ENCODE peak calls at places on chromosomes 12 and 14, in eight cellular contexts. R is vagina, V is gastrocnemius medialis, Q is adrenal gland, B is esophagus muscularis mucosa, X is prostate gland, A is suprapubic skin, N is stomach. U is an unnamed sample.

GRCh38 chr14:61526405-61527312 is 168.7 kb upstream of the HIF1A start:
- DNase-seq in R (no peak), V (peak), Q (peak), B (no peak), X (peak), A (no peak), N (peak), U (peak)

GRCh38 chr12:12877789-12878455 is 13.4 kb upstream of the GPRC5A start:
- DNase-seq in R (no peak), V (no peak), Q (no peak), B (no peak), X (no peak), A (no peak), N (no peak), U (no peak)

GRCh38 chr12:49098035-49098451 is 3.4 kb upstream of the DHH start:
- DNase-seq in R (no peak), V (peak), Q (peak), B (no peak), X (no peak), A (no peak), N (peak), U (no peak)

GRCh38 chr12:52173526-52173925 is 18.3 kb downstream of the KRT80 start:
- DNase-seq in R (no peak), V (no peak), Q (no peak), B (no peak), X (no peak), A (no peak), N (no peak), U (no peak)

GRCh38 chr12:913919-914718 is 35.4 kb downstream of the RAD52 start:
- DNase-seq in R (no peak), V (no peak), Q (no peak), B (no peak), X (no peak), A (no peak), N (no peak), U (no peak)

GRCh38 chr12:82415402-82415801 is 57.1 kb downstream of the METTL25 start:
- DNase-seq in R (no peak), V (no peak), Q (no peak), B (no peak), X (no peak), A (no peak), N (no peak), U (no peak)

GRCh38 chr14:30974628-30975027 is 50.8 kb upstream of the AP4S1 start:
- DNase-seq in R (no peak), V (no peak), Q (no peak), B (no peak), X (no peak), A (no peak), N (no peak), U (no peak)

GRCh38 chr12:113347107-113347506 is 11.3 kb upstream of the PLBD2 start:
- DNase-seq in R (no peak), V (no peak), Q (no peak), B (no peak), X (no peak), A (no peak), N (no peak), U (no peak)

GRCh38 chr12:131537267-131537920 is 173.5 kb upstream of the SFSWAP start:
- DNase-seq in R (no peak), V (no peak), Q (no peak), B (no peak), X (no peak), A (no peak), N (no peak), U (no peak)

GRCh38 chr14:69090187-69090789 is 62.6 kb downstream of the DCAF5 start:
- DNase-seq in R (no peak), V (no peak), Q (no peak), B (peak), X (peak), A (no peak), N (no peak), U (no peak)

GRCh38 chr14:69039287-69039628 is 60.2 kb upstream of the ACTN1 start:
- DNase-seq in R (no peak), V (no peak), Q (no peak), B (no peak), X (no peak), A (no peak), N (no peak), U (no peak)

GRCh38 chr12:101793401-101793800 is 37.4 kb downstream of the GNPTAB start:
- DNase-seq in R (no peak), V (no peak), Q (no peak), B (no peak), X (no peak), A (no peak), N (no peak), U (no peak)

GRCh38 chr14:94578712-94579111 is 2.5 kb upstream of the SERPINA5 start:
- DNase-seq in R (no peak), V (no peak), Q (no peak), B (no peak), X (no peak), A (no peak), N (no peak), U (no peak)

GRCh38 chr12:26029741-26030033 is 71.2 kb downstream of the RASSF8 start:
- DNase-seq in R (no peak), V (no peak), Q (no peak), B (no peak), X (no peak), A (no peak), N (no peak), U (no peak)

GRCh38 chr12:3752096-3752709 is 706 bp downstream of the CRACR2A start:
- DNase-seq in R (peak), V (peak), Q (no peak), B (peak), X (peak), A (no peak), N (peak), U (peak)

GRCh38 chr12:25436206-25436912 is 116.7 kb downstream of the LMNTD1 start:
- DNase-seq in R (no peak), V (no peak), Q (peak), B (no peak), X (peak), A (no peak), N (no peak), U (no peak)

GRCh38 chr12:12723681-12724420 is 6.7 kb downstream of the CDKN1B start:
- DNase-seq in R (no peak), V (peak), Q (peak), B (peak), X (no peak), A (no peak), N (peak), U (no peak)

GRCh38 chr14:94010625-94011024 is 13.5 kb downstream of the CCDC197 start:
- DNase-seq in R (no peak), V (no peak), Q (no peak), B (no peak), X (no peak), A (no peak), N (no peak), U (no peak)

GRCh38 chr12:31118347-31118830 is 44.7 kb downstream of the DDX11 start:
- DNase-seq in R (no peak), V (no peak), Q (no peak), B (no peak), X (no peak), A (peak), N (no peak), U (peak)

GRCh38 chr12:123602651-123603195 is 824 bp downstream of the DDX55 start:
- DNase-seq in R (no peak), V (peak), Q (no peak), B (no peak), X (no peak), A (peak), N (peak), U (peak)

GRCh38 chr14:90777830-90778467 is 38.3 kb downstream of the TTC7B start:
- DNase-seq in R (peak), V (no peak), Q (no peak), B (no peak), X (no peak), A (no peak), N (no peak), U (peak)

GRCh38 chr12:105214141-105214540 is 21.8 kb downstream of the APPL2 start:
- DNase-seq in R (no peak), V (no peak), Q (no peak), B (no peak), X (peak), A (no peak), N (no peak), U (no peak)

GRCh38 chr12:25376985-25377384 is 126.3 kb upstream of the KRAS start:
- DNase-seq in R (no peak), V (no peak), Q (no peak), B (no peak), X (no peak), A (no peak), N (no peak), U (no peak)

GRCh38 chr14:54529811-54530210 is 20.1 kb downstream of the CGRRF1 start:
- DNase-seq in R (no peak), V (no peak), Q (peak), B (no peak), X (peak), A (no peak), N (no peak), U (no peak)

GRCh38 chr14:77257700-77258099 is 13.3 kb downstream of the NGB start:
- DNase-seq in R (no peak), V (no peak), Q (no peak), B (no peak), X (no peak), A (no peak), N (no peak), U (no peak)

GRCh38 chr14:84622357-84622756 is 907.6 kb upstream of the FLRT2 start:
- DNase-seq in R (no peak), V (no peak), Q (no peak), B (no peak), X (no peak), A (no peak), N (no peak), U (no peak)

GRCh38 chr14:75905505-75905904 is 76.3 kb downstream of the TGFB3 start:
- DNase-seq in R (no peak), V (peak), Q (peak), B (no peak), X (peak), A (no peak), N (peak), U (peak)

GRCh38 chr12:79439179-79439825 is 251.5 kb downstream of the PAWR start:
- DNase-seq in R (no peak), V (no peak), Q (no peak), B (no peak), X (no peak), A (no peak), N (no peak), U (no peak)

GRCh38 chr14:89973234-89973823 is 17.6 kb downstream of the TDP1 start:
- DNase-seq in R (no peak), V (peak), Q (peak), B (no peak), X (peak), A (no peak), N (peak), U (no peak)

GRCh38 chr12:29566441-29566840 is 69.0 kb upstream of the OVCH1 start:
- DNase-seq in R (no peak), V (no peak), Q (no peak), B (no peak), X (no peak), A (no peak), N (no peak), U (no peak)

GRCh38 chr14:58072288-58073071 is 79.5 kb downstream of the ARMH4 start:
- DNase-seq in R (no peak), V (no peak), Q (peak), B (no peak), X (peak), A (no peak), N (peak), U (no peak)

GRCh38 chr12:29164477-29165163 is 15.5 kb downstream of the FAR2 start:
- DNase-seq in R (no peak), V (no peak), Q (no peak), B (no peak), X (no peak), A (no peak), N (no peak), U (no peak)

GRCh38 chr12:30515351-30515750 is 180.3 kb downstream of the IPO8 start:
- DNase-seq in R (no peak), V (no peak), Q (no peak), B (no peak), X (no peak), A (no peak), N (no peak), U (no peak)

GRCh38 chr14:50601405-50601804 is 41.5 kb downstream of the ATL1 start:
- DNase-seq in R (no peak), V (no peak), Q (no peak), B (no peak), X (no peak), A (no peak), N (no peak), U (no peak)

GRCh38 chr12:1799882-1800645 is 20.3 kb upstream of the LRTM2 start:
- DNase-seq in R (no peak), V (peak), Q (no peak), B (no peak), X (no peak), A (peak), N (no peak), U (peak)

GRCh38 chr12:30533518-30533917 is 162.2 kb downstream of the IPO8 start:
- DNase-seq in R (no peak), V (no peak), Q (no peak), B (no peak), X (no peak), A (no peak), N (no peak), U (no peak)

GRCh38 chr12:95802482-95803264 is 12.1 kb upstream of the NTN4 start:
- DNase-seq in R (no peak), V (no peak), Q (no peak), B (no peak), X (peak), A (no peak), N (no peak), U (no peak)

GRCh38 chr12:54025507-54026393 is 2.5 kb upstream of the HOXC6 start:
- DNase-seq in R (no peak), V (no peak), Q (no peak), B (no peak), X (no peak), A (no peak), N (no peak), U (no peak)

GRCh38 chr12:54024581-54024980 is 3.7 kb upstream of the HOXC6 start:
- DNase-seq in R (no peak), V (no peak), Q (no peak), B (no peak), X (no peak), A (no peak), N (no peak), U (no peak)

GRCh38 chr12:54021432-54022013 is 6.7 kb upstream of the HOXC6 start:
- DNase-seq in R (no peak), V (peak), Q (no peak), B (no peak), X (no peak), A (no peak), N (no peak), U (no peak)

GRCh38 chr12:54022960-54023884 is 5.0 kb upstream of the HOXC6 start:
- DNase-seq in R (no peak), V (no peak), Q (no peak), B (no peak), X (no peak), A (no peak), N (no peak), U (no peak)

GRCh38 chr12:54024127-54024526 is 4.1 kb upstream of the HOXC6 start:
- DNase-seq in R (no peak), V (no peak), Q (no peak), B (no peak), X (no peak), A (no peak), N (no peak), U (no peak)
- H3K4me3 ChIP-seq in R (no peak), V (peak), Q (no peak), B (no peak), X (no peak), A (peak), N (no peak), U (no peak)

DNA sequence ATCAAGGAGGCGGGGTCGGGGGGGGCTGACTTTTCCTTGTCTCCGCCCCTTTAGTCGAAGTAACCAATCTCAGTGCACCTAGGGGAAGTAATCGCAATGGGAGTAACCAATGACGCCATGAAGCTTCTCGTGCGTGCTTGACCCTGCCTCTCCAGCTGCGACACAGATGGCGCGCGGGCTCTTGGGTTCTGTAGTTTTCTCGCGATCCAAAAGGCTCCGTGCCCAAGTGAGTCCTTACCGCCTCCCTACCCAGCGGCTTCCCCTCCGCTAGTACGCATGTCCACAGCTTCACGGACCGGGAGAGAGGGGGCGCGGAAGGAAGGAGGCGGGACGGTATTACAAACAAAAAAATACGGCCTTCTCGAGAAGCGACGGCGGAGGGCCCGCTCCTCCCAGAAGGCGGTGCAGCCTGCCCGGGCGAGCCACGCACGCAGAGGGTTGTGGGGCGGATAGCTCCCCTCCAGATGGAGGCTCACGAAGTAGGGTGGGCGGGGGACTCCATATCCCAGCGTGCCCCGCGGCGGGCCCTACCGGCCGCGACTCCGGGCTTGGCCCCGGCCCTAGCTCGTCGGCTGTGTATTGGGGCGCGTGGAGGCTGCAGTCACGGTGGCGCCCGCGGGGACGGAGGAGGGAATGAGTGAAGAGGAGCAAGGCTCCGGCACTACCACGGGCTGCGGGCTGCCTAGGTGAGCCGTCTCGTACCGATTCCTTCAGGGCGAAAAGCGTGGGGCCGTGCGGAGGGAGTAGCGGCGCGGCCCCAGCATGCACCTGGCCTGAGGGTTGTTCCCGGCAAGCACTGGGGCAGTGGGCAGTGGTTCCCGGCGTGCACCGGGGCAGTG is at the start of gene TARBP2:
- DNase-seq in R (peak), V (peak), Q (peak), B (peak), X (peak), A (peak), N (peak), U (peak)
- TF ChIP-seq CTCF in R (no peak), V (no peak), Q (no peak), B (no peak), X (peak), A (no peak), N (no peak), U (no peak)

GRCh38 chr12:8081921-8082577 is at the start of gene NECAP1:
- DNase-seq in R (peak), V (peak), Q (peak), B (peak), X (peak), A (peak), N (peak), U (peak)
- TF ChIP-seq POLR2A in R (peak), V (peak), Q (peak), B (no peak), X (peak), A (peak), N (no peak), U (peak)

DNA sequence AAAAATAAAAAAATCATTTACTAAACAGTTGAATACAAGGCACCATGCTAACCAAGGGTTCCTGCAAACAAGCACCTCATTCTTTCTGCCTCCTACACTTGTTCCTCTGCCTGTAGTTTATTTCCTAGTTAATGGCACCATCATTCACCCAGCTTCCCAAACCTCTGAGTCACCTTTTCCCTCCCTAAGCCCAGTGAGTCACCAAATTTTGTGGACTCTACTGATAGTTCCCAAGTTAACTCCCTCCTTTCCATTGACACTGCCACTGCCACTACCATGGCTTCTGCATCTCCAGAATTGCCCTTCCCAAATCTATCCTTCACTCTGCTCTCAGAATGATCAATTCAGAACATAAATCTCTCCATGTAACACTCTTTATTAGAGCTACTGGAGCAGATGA is 2.0 kb upstream of the GARIN2 start:
- DNase-seq in R (no peak), V (no peak), Q (peak), B (no peak), X (no peak), A (no peak), N (no peak), U (no peak)
- H3K4me3 ChIP-seq in R (no peak), V (no peak), Q (no peak), B (no peak), X (no peak), A (no peak), N (no peak), U (no peak)

GRCh38 chr12:64990991-64991570 is 130.0 kb downstream of the WIF1 start:
- DNase-seq in R (no peak), V (no peak), Q (no peak), B (no peak), X (no peak), A (no peak), N (no peak), U (no peak)

GRCh38 chr12:64995831-64996230 is 125.3 kb downstream of the WIF1 start:
- DNase-seq in R (no peak), V (no peak), Q (no peak), B (no peak), X (no peak), A (no peak), N (no peak), U (no peak)

GRCh38 chr12:64997858-64998257 is 123.2 kb downstream of the WIF1 start:
- DNase-seq in R (no peak), V (no peak), Q (no peak), B (no peak), X (no peak), A (no peak), N (no peak), U (no peak)

GRCh38 chr12:64998327-64999156 is 122.6 kb downstream of the WIF1 start:
- DNase-seq in R (no peak), V (no peak), Q (no peak), B (no peak), X (no peak), A (no peak), N (no peak), U (no peak)

DNA sequence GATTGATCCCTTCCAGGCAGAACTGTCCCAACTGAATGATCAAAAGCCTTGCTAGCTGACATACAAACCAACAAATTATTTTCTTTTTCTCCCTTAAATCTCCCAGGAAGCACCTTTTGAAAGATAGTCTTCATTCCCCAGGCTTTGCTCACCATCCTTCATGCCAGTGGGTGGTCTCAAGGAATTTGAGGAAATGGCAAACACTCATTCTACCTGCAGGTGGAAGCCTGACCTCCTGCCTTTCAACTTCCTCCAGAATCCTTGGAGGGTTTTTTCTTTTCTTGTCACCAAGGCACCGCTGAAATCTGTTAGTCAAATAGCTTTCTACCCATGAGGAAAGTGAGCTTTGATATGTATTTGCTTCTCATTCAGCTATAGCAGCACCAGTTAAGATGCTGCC is 128.5 kb downstream of the WIF1 start:
- DNase-seq in R (no peak), V (no peak), Q (no peak), B (no peak), X (no peak), A (no peak), N (no peak), U (no peak)
- TF ChIP-seq CTCF in R (no peak), V (no peak), Q (no peak), B (no peak), X (no peak), A (no peak), N (no peak), U (no peak)

U was measured in lower leg skin.